ENCODE peak calls at places on chromosomes 11 and 22, in ten cellular contexts. O is epithelial cell of proximal tubule, F is esophagus squamous epithelium, G is A549, X is osteoblast, Y is neuronal stem cell, L is AG04450, D is GM06990, W is AG10803, J is pancreas. N is an unnamed sample.

GRCh38 chr22:26322179-26322905 is 106.7 kb upstream of the ASPHD2 start:
- DNase-seq in L (peak), Y (no peak), W (peak), D (no peak), F (no peak), O (peak), J (no peak), X (peak), G (no peak), N (no peak)

GRCh38 chr11:39220501-39221230 is 2238.8 kb downstream of the LRRC4C start:
- DNase-seq in G (no peak), W (no peak), O (no peak), J (no peak), D (no peak), X (no peak), F (no peak), L (no peak), Y (no peak), N (no peak)

GRCh38 chr11:106222626-106223025 is 145.2 kb downstream of the AASDHPPT start:
- DNase-seq in G (no peak), O (no peak), L (no peak), J (no peak), F (no peak), W (no peak), D (no peak), Y (no peak), X (no peak), N (no peak)

GRCh38 chr11:17473071-17473744 is 3.4 kb downstream of the ABCC8 start:
- DNase-seq in X (peak), D (no peak), O (no peak), F (no peak), G (peak), L (no peak), Y (no peak), J (no peak), W (no peak), N (peak)

GRCh38 chr11:37988031-37988430 is 1390.0 kb upstream of the RAG2 start:
- DNase-seq in G (no peak), Y (no peak), F (no peak), X (peak), O (no peak), L (peak), W (no peak), D (no peak), J (no peak), N (no peak)

GRCh38 chr11:126407682-126408288 is 52.3 kb downstream of the ST3GAL4 start:
- DNase-seq in G (no peak), W (no peak), O (no peak), F (no peak), Y (no peak), X (peak), J (no peak), D (no peak), L (no peak), N (no peak)

GRCh38 chr11:72446929-72447753 is 12.8 kb upstream of the CLPB start:
- DNase-seq in F (no peak), O (no peak), L (peak), Y (no peak), D (no peak), G (peak), J (no peak), X (peak), W (peak), N (no peak)

GRCh38 chr11:58912124-58912523 is 27.2 kb upstream of the GLYATL1 start:
- DNase-seq in X (no peak), J (no peak), F (no peak), D (no peak), L (no peak), W (no peak), G (no peak), Y (no peak), O (no peak), N (no peak)

GRCh38 chr11:74257934-74258553 is 53.4 kb downstream of the P4HA3 start:
- DNase-seq in D (no peak), Y (no peak), J (peak), W (peak), L (peak), O (no peak), X (peak), G (no peak), F (no peak), N (no peak)

GRCh38 chr11:47916361-47916841 is 64.0 kb upstream of the PTPRJ start:
- DNase-seq in L (no peak), F (no peak), G (no peak), O (no peak), W (peak), Y (no peak), X (no peak), D (no peak), J (peak), N (peak)

GRCh38 chr22:21681566-21682370 is 16.0 kb downstream of the PPIL2 start:
- DNase-seq in O (no peak), W (no peak), G (no peak), Y (no peak), F (no peak), X (peak), D (no peak), L (no peak), J (no peak), N (peak)

GRCh38 chr11:72576661-72577060 is 97.6 kb downstream of the PDE2A start:
- DNase-seq in J (no peak), O (no peak), G (no peak), L (no peak), W (no peak), F (no peak), D (no peak), X (peak), Y (no peak), N (peak)

GRCh38 chr11:12073436-12073835 is 37.0 kb upstream of the MICAL2 start:
- DNase-seq in J (no peak), O (no peak), X (no peak), D (no peak), W (no peak), G (no peak), F (no peak), Y (no peak), L (no peak), N (no peak)

GRCh38 chr11:61955031-61955415 is 4.9 kb downstream of the BEST1 start:
- DNase-seq in Y (peak), F (no peak), D (no peak), O (no peak), W (peak), L (no peak), G (peak), J (peak), X (peak), N (peak)

GRCh38 chr11:36079911-36080310 is 136.0 kb downstream of the LDLRAD3 start:
- DNase-seq in L (no peak), X (no peak), Y (no peak), J (no peak), D (no peak), G (no peak), O (no peak), W (no peak), F (no peak), N (no peak)

GRCh38 chr11:134008593-134008992 is 51.8 kb upstream of the IGSF9B start:
- DNase-seq in Y (no peak), O (no peak), F (no peak), G (no peak), X (no peak), J (no peak), L (no peak), W (no peak), D (no peak), N (peak)

GRCh38 chr11:9760180-9760550 is 96.3 kb downstream of the SWAP70 start:
- DNase-seq in D (no peak), O (peak), F (no peak), L (peak), W (peak), Y (no peak), J (peak), G (no peak), X (peak), N (no peak)

GRCh38 chr22:21693333-21693998 is 27.7 kb downstream of the PPIL2 start:
- DNase-seq in J (no peak), F (no peak), W (no peak), L (no peak), G (no peak), X (peak), D (no peak), Y (no peak), O (no peak), N (peak)

GRCh38 chr22:28402539-28402938 is 277.1 kb downstream of the TTC28 start:
- DNase-seq in J (no peak), L (no peak), F (no peak), O (no peak), X (no peak), Y (no peak), W (no peak), G (no peak), D (peak), N (no peak)

GRCh38 chr22:35538801-35539321 is 1.8 kb upstream of the RASD2 start:
- DNase-seq in L (no peak), D (no peak), Y (no peak), J (peak), O (no peak), F (no peak), G (peak), W (no peak), X (peak), N (peak)

GRCh38 chr11:8584511-8584910 is 9.5 kb downstream of the STK33 start:
- DNase-seq in O (no peak), Y (no peak), X (no peak), G (no peak), J (no peak), D (no peak), F (no peak), L (no peak), W (no peak), N (peak)

GRCh38 chr22:24954114-24954463 is 1.6 kb downstream of the KIAA1671 start:
- DNase-seq in X (no peak), J (no peak), D (no peak), F (no peak), O (no peak), L (no peak), G (no peak), Y (no peak), W (no peak), N (peak)

GRCh38 chr22:38305481-38306448 is 11.5 kb downstream of the CSNK1E start:
- DNase-seq in F (no peak), D (peak), X (peak), W (no peak), L (no peak), G (no peak), Y (no peak), J (no peak), O (peak), N (peak)

GRCh38 chr22:50180727-50181521 is 4.8 kb upstream of the TRABD start:
- DNase-seq in D (no peak), Y (no peak), O (no peak), L (no peak), F (no peak), X (peak), G (no peak), J (no peak), W (no peak), N (no peak)

GRCh38 chr22:44023404-44024287 is 456 bp upstream of the PARVB start:
- DNase-seq in D (peak), O (no peak), Y (no peak), J (peak), W (peak), F (no peak), G (no peak), X (peak), L (no peak), N (peak)

GRCh38 chr11:18046116-18046777 is at the start of gene TPH1:
- DNase-seq in L (no peak), D (peak), Y (peak), J (peak), F (no peak), X (peak), G (no peak), W (peak), O (no peak), N (peak)

GRCh38 chr11:95522871-95523270 is 266.7 kb downstream of the FAM76B start:
- DNase-seq in Y (no peak), J (no peak), D (no peak), F (no peak), O (no peak), G (no peak), L (no peak), X (no peak), W (no peak), N (no peak)

GRCh38 chr22:35053060-35053835 is 12.7 kb upstream of the ISX start:
- DNase-seq in J (no peak), G (no peak), L (no peak), F (no peak), O (no peak), W (no peak), D (peak), X (no peak), Y (no peak), N (no peak)

GRCh38 chr11:110730773-110731172 is 18.5 kb upstream of the ARHGAP20 start:
- DNase-seq in J (no peak), Y (no peak), G (no peak), O (no peak), F (no peak), W (no peak), L (no peak), D (peak), X (no peak), N (no peak)

GRCh38 chr22:27835446-27835845 is 33.9 kb upstream of the MN1 start:
- DNase-seq in W (peak), D (no peak), O (no peak), Y (no peak), L (no peak), G (no peak), F (no peak), J (no peak), X (peak), N (peak)

GRCh38 chr22:25745341-25746011 is 3.5 kb downstream of the MYO18B start:
- DNase-seq in O (no peak), Y (no peak), D (no peak), L (no peak), J (no peak), W (peak), F (no peak), X (peak), G (no peak), N (no peak)

GRCh38 chr11:115463606-115464005 is 40.6 kb downstream of the CADM1 start:
- DNase-seq in L (no peak), W (no peak), F (no peak), Y (no peak), D (no peak), J (no peak), O (no peak), G (no peak), X (no peak), N (no peak)

GRCh38 chr11:107078375-107078774 is 60.1 kb upstream of the GUCY1A2 start:
- DNase-seq in Y (no peak), X (no peak), J (no peak), F (no peak), D (no peak), O (no peak), G (no peak), W (no peak), L (no peak), N (no peak)

GRCh38 chr11:96337541-96338530 is 5.2 kb downstream of the MAML2 start:
- DNase-seq in F (no peak), L (no peak), X (no peak), J (no peak), Y (no peak), O (no peak), W (peak), G (no peak), D (no peak), N (no peak)

GRCh38 chr11:23078289-23078971 is 218.2 kb upstream of the CCDC179 start:
- DNase-seq in G (no peak), O (no peak), D (no peak), X (peak), W (peak), J (no peak), L (peak), F (no peak), Y (no peak), N (no peak)

DNA sequence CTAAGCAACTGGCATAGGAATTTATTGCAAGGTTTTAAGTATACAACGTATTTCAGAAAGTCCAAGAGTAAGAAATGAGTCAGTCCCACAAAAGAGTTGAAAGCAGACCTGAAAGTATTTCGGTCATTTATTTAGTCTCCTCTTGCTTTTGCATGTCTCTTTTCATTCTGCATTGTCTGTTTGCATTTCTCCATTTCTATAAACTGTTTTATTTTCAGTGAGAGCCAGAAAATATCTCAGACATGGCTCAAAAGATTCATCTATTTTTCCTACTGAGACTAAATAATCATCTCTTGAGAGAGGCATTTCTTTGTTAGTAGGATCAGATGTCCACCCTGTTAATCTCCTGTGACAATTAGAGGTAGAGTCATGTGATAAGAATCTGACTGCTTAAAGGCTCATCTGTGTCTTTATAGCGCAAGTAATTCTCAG is 219.1 kb upstream of the CCDC179 start:
- DNase-seq in Y (no peak), J (no peak), G (no peak), L (peak), D (no peak), X (no peak), W (peak), O (no peak), F (no peak), N (no peak)
- H3K4me3 ChIP-seq in Y (no peak), J (no peak), G (no peak), L (no peak), D (no peak), X (no peak), W (no peak), O (no peak), F (no peak), N (no peak)

GRCh38 chr22:23118647-23119491 is 22.9 kb downstream of the RSPH14 start:
- DNase-seq in Y (no peak), O (no peak), X (peak), W (no peak), F (no peak), G (no peak), D (no peak), L (no peak), J (no peak), N (no peak)
- H3K4me3 ChIP-seq in Y (peak), O (no peak), X (no peak), W (no peak), F (no peak), G (no peak), D (no peak), L (no peak), J (no peak), N (no peak)

GRCh38 chr11:128685383-128686044 is 8.4 kb upstream of the FLI1 start:
- DNase-seq in Y (no peak), X (peak), G (no peak), O (no peak), L (no peak), J (no peak), D (no peak), W (no peak), F (no peak), N (no peak)

GRCh38 chr11:128687321-128687720 is 6.6 kb upstream of the FLI1 start:
- DNase-seq in Y (no peak), G (no peak), F (no peak), X (peak), O (no peak), D (no peak), L (no peak), W (no peak), J (peak), N (peak)

GRCh38 chr11:128686045-128686741 is 7.7 kb upstream of the FLI1 start:
- DNase-seq in X (peak), F (no peak), W (no peak), Y (no peak), G (no peak), J (no peak), O (no peak), D (no peak), L (no peak), N (peak)

GRCh38 chr11:128686745-128687177 is 7.1 kb upstream of the FLI1 start:
- DNase-seq in Y (no peak), J (peak), W (peak), F (no peak), D (no peak), G (no peak), X (peak), L (no peak), O (no peak), N (peak)

GRCh38 chr11:128684582-128685382 is 9.1 kb upstream of the FLI1 start:
- DNase-seq in G (no peak), D (no peak), F (no peak), Y (no peak), L (no peak), W (no peak), J (no peak), X (no peak), O (no peak), N (peak)
- H3K4me3 ChIP-seq in G (no peak), D (no peak), F (peak), Y (no peak), L (peak), W (no peak), J (no peak), X (no peak), O (no peak), N (no peak)

DNA sequence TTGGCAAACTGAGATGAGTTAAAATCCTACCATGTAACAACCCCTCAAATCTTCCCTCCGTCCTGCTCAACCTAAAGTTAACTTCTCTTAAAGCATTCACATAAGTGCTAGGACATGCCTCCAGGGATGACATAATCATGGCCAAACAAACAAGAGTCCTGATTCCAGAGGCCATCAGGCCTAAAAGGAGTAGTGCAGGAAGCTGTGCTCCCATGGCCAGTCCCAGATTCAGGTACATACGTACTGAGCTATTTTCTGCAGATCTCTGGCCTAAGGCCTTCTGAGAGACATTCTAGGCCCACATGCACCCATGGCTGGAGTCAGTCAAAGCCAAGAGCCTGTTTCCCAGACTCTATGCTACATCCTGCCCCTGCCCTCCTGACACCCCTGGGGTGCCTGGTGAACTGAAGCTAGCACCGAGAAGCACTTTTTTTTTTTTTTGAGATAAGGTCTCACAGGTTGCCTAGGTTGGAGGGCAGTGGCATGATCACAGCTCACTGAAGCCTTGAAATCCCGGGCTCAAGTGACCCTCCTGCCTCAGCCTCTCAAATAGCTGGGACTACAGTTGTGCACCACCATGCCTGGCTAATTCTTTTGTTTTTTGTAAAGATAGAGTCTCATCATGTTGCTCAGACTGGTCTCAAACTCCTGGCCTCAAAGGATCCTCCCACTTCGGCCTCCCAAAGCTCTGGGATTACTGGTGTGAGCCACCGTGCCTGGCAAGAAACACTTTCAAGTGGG is 586 bp downstream of the CD3D start:
- DNase-seq in X (no peak), J (no peak), L (no peak), Y (no peak), F (no peak), O (no peak), G (no peak), D (no peak), W (no peak), N (no peak)
- H3K4me3 ChIP-seq in X (no peak), J (no peak), L (no peak), Y (no peak), F (peak), O (no peak), G (no peak), D (no peak), W (no peak), N (no peak)

N was measured in endodermal cell.